ENCODE peak calls at places on chromosomes 4 and X, in six cellular contexts. X is breast epithelium; R is kidney epithelial cell; E is posterior vena cava; G is cortex of kidney; W is stimulated activated CD4-positive, alpha-beta T cell treated with anti-CD3 and anti-CD28 coated beads, Interleukin-4, amount 100 ng/mL, for 24 hours. O is an unnamed sample.

GRCh38 chr4:85762204-85762884 is 287.4 kb downstream of the ARHGAP24 start:
- DNase-seq in X (no peak), R (no peak), E (no peak), G (no peak), W (no peak), O (no peak)

GRCh38 chrX:132292753-132293152 is 73.5 kb upstream of the RAP2C start:
- DNase-seq in X (no peak), R (peak), E (no peak), G (no peak), W (peak), O (peak)

GRCh38 chr4:170339522-170339921 is 249.8 kb upstream of the AADAT start:
- DNase-seq in X (no peak), R (no peak), E (no peak), G (no peak), W (no peak), O (no peak)

GRCh38 chr4:113069212-113069892 is 19.9 kb downstream of the ANK2 start:
- DNase-seq in X (no peak), R (no peak), E (no peak), G (no peak), W (no peak), O (no peak)

GRCh38 chrX:130083656-130084382 is 26.5 kb downstream of the ELF4 start:
- DNase-seq in X (no peak), R (no peak), E (no peak), G (no peak), W (no peak), O (peak)

GRCh38 chrX:7390446-7390845 is 242.5 kb upstream of the PUDP start:
- DNase-seq in X (no peak), R (no peak), E (no peak), G (no peak), W (no peak), O (no peak)

GRCh38 chrX:141989802-141990201 is 86.1 kb downstream of the MAGEC1 start:
- DNase-seq in X (no peak), R (no peak), E (no peak), G (no peak), W (no peak), O (no peak)

GRCh38 chr4:108272566-108272965 is 103.8 kb upstream of the LEF1 start:
- DNase-seq in X (no peak), R (peak), E (no peak), G (no peak), W (no peak), O (no peak)

GRCh38 chrX:120022763-120023162 is 54.7 kb downstream of the RHOXF2B start:
- DNase-seq in X (no peak), R (no peak), E (no peak), G (no peak), W (no peak), O (no peak)

GRCh38 chr4:165096776-165097175 is 15.9 kb downstream of the TMEM192 start:
- DNase-seq in X (no peak), R (no peak), E (no peak), G (no peak), W (no peak), O (peak)

GRCh38 chr4:113809313-113809712 is 47.8 kb upstream of the CAMK2D start:
- DNase-seq in X (no peak), R (no peak), E (peak), G (no peak), W (no peak), O (no peak)

GRCh38 chr4:147340111-147340510 is 140.8 kb upstream of the EDNRA start:
- DNase-seq in X (no peak), R (peak), E (no peak), G (no peak), W (no peak), O (no peak)

GRCh38 chrX:123291623-123292022 is 107.5 kb downstream of the GRIA3 start:
- DNase-seq in X (no peak), R (no peak), E (no peak), G (no peak), W (no peak), O (no peak)

GRCh38 chr4:71677568-71677967 is 106.3 kb downstream of the GC start:
- DNase-seq in X (no peak), R (no peak), E (no peak), G (no peak), W (no peak), O (no peak)

GRCh38 chrX:118115948-118116307 is 682 bp downstream of the KLHL13 start:
- DNase-seq in X (no peak), R (no peak), E (no peak), G (no peak), W (no peak), O (no peak)

GRCh38 chr4:56055027-56055976 is 106.6 kb downstream of the CEP135 start:
- DNase-seq in X (no peak), R (no peak), E (no peak), G (no peak), W (no peak), O (no peak)

GRCh38 chr4:152100378-152101201 is 339.8 kb upstream of the GATB start:
- DNase-seq in X (no peak), R (no peak), E (no peak), G (no peak), W (peak), O (peak)

GRCh38 chr4:1767770-1768366 is 25.2 kb upstream of the FGFR3 start:
- DNase-seq in X (no peak), R (no peak), E (no peak), G (no peak), W (peak), O (peak)

GRCh38 chrX:106903291-106903820 is at the start of gene RIPPLY1:
- DNase-seq in X (no peak), R (no peak), E (no peak), G (no peak), W (no peak), O (no peak)

GRCh38 chr4:6056976-6057766 is 38.9 kb upstream of the C4orf50 start:
- DNase-seq in X (no peak), R (no peak), E (no peak), G (no peak), W (no peak), O (no peak)

GRCh38 chr4:169238445-169238844 is 32.3 kb downstream of the SH3RF1 start:
- DNase-seq in X (no peak), R (no peak), E (no peak), G (no peak), W (no peak), O (no peak)

GRCh38 chr4:68175562-68176155 is 46.0 kb upstream of the TMPRSS11F start:
- DNase-seq in X (no peak), R (peak), E (no peak), G (no peak), W (peak), O (peak)

GRCh38 chrX:11445540-11445939 is 152.3 kb downstream of the AMELX start:
- DNase-seq in X (no peak), R (no peak), E (no peak), G (no peak), W (no peak), O (peak)

GRCh38 chr4:16032871-16033505 is 50.8 kb downstream of the PROM1 start:
- DNase-seq in X (no peak), R (peak), E (no peak), G (no peak), W (no peak), O (no peak)

GRCh38 chrX:121000589-121000988 is 15.0 kb upstream of the CT47A1 start:
- DNase-seq in X (no peak), R (no peak), E (no peak), G (no peak), W (no peak), O (peak)

GRCh38 chr4:87557348-87557747 is 28.2 kb upstream of the SPARCL1 start:
- DNase-seq in X (no peak), R (no peak), E (no peak), G (no peak), W (no peak), O (no peak)

GRCh38 chr4:7158991-7159390 is 33.3 kb upstream of the SORCS2 start:
- DNase-seq in X (peak), R (no peak), E (peak), G (no peak), W (no peak), O (no peak)

GRCh38 chr4:120009731-120010130 is 56.9 kb downstream of the MAD2L1 start:
- DNase-seq in X (no peak), R (no peak), E (no peak), G (no peak), W (no peak), O (no peak)

GRCh38 chrX:134607523-134607922 is 50.7 kb downstream of the PLAC1 start:
- DNase-seq in X (no peak), R (no peak), E (no peak), G (no peak), W (no peak), O (no peak)

GRCh38 chr4:73679836-73680235 is 59.6 kb upstream of the RASSF6 start:
- DNase-seq in X (no peak), R (no peak), E (no peak), G (no peak), W (no peak), O (no peak)

GRCh38 chr4:181896609-181897008 is 346.6 kb upstream of the TENM3 start:
- DNase-seq in X (no peak), R (no peak), E (no peak), G (no peak), W (no peak), O (no peak)

GRCh38 chr4:148344382-148344781 is 97.8 kb downstream of the NR3C2 start:
- DNase-seq in X (no peak), R (no peak), E (no peak), G (no peak), W (no peak), O (no peak)

GRCh38 chrX:56726609-56727008 is 2.4 kb upstream of the NBDY start:
- DNase-seq in X (no peak), R (no peak), E (no peak), G (no peak), W (peak), O (peak)

GRCh38 chr4:40909363-40909876 is 159.7 kb downstream of the NSUN7 start:
- DNase-seq in X (no peak), R (no peak), E (no peak), G (no peak), W (peak), O (no peak)

GRCh38 chrX:153669174-153669890 is 4.3 kb downstream of the PNCK start:
- DNase-seq in X (peak), R (no peak), E (peak), G (no peak), W (peak), O (peak)

GRCh38 chr4:122639181-122639580 is 18.3 kb upstream of the IL21 start:
- DNase-seq in X (no peak), R (no peak), E (no peak), G (no peak), W (no peak), O (no peak)

GRCh38 chr4:102620697-102621497 is 119.7 kb downstream of the NFKB1 start:
- DNase-seq in X (no peak), R (peak), E (no peak), G (no peak), W (no peak), O (peak)

GRCh38 chr4:8917868-8918783 is 46.5 kb upstream of the HMX1 start:
- DNase-seq in X (peak), R (peak), E (peak), G (no peak), W (peak), O (peak)

O was measured in OCI-LY7.